ENCODE peak calls at places on chromosome 6, in nine cellular contexts. A, I, U, M, E, F, V, C and L are unnamed samples.
A peak's percentile ranks its signal among the peaks of the same experiment; 100 is the strongest.

GRCh38 chr6:101705866-101706265 is 312.4 kb downstream of the GRIK2 start:
- DNase-seq in A (no peak), I (no peak), U (no peak), M (no peak), E (no peak), F (no peak), V (peak; percentile 12), C (no peak), L (no peak)

GRCh38 chr6:170523256-170524187 is 29.6 kb downstream of the PSMB1 start:
- DNase-seq in A (no peak), I (no peak), U (no peak), M (no peak), E (no peak), F (no peak), V (no peak), C (no peak), L (no peak)

GRCh38 chr6:170091639-170092579 is 199.0 kb downstream of the DLL1 start:
- DNase-seq in A (no peak), I (no peak), U (no peak), M (no peak), E (no peak), F (no peak), V (no peak), C (no peak), L (no peak)

GRCh38 chr6:138507977-138508675 is 8.8 kb upstream of the NHSL1 start:
- DNase-seq in A (no peak), I (no peak), U (no peak), M (no peak), E (no peak), F (no peak), V (no peak), C (no peak), L (no peak)

GRCh38 chr6:110898111-110898510 is 23.5 kb downstream of the AMD1 start:
- DNase-seq in A (no peak), I (no peak), U (no peak), M (no peak), E (no peak), F (no peak), V (no peak), C (no peak), L (no peak)

GRCh38 chr6:121940728-121941127 is 458.7 kb upstream of the HSF2 start:
- DNase-seq in A (no peak), I (no peak), U (no peak), M (no peak), E (no peak), F (no peak), V (no peak), C (no peak), L (no peak)

GRCh38 chr6:45738057-45738455 is 277.6 kb downstream of the CLIC5 start:
- DNase-seq in A (no peak), I (no peak), U (no peak), M (no peak), E (no peak), F (no peak), V (no peak), C (no peak), L (no peak)

GRCh38 chr6:46305833-46306232 is 135.1 kb upstream of the ENPP5 start:
- DNase-seq in A (no peak), I (no peak), U (no peak), M (no peak), E (no peak), F (no peak), V (no peak), C (no peak), L (no peak)

GRCh38 chr6:19818805-19819204 is 18.4 kb upstream of the ID4 start:
- DNase-seq in A (no peak), I (no peak), U (no peak), M (no peak), E (no peak), F (no peak), V (no peak), C (no peak), L (no peak)

GRCh38 chr6:108804976-108805375 is 43.2 kb upstream of the ARMC2 start:
- DNase-seq in A (no peak), I (no peak), U (no peak), M (no peak), E (no peak), F (no peak), V (no peak), C (no peak), L (no peak)

GRCh38 chr6:132161283-132161682 is 210.1 kb upstream of the CCN2 start:
- DNase-seq in A (peak; percentile 8), I (peak; percentile 64), U (no peak), M (peak; percentile 59), E (no peak), F (peak; percentile 63), V (peak; percentile 77), C (peak; percentile 1), L (no peak)

GRCh38 chr6:33769248-33769821 is 19.6 kb downstream of the LEMD2 start:
- DNase-seq in A (no peak), I (no peak), U (no peak), M (no peak), E (no peak), F (no peak), V (no peak), C (no peak), L (no peak)

GRCh38 chr6:111591370-111591900 is 14.2 kb downstream of the TRAF3IP2 start:
- DNase-seq in A (peak; percentile 90), I (peak; percentile 100), U (no peak), M (peak; percentile 98), E (no peak), F (peak; percentile 97), V (peak; percentile 98), C (peak; percentile 76), L (peak; percentile 97)

GRCh38 chr6:148973809-148974208 is 227.0 kb downstream of the UST start:
- DNase-seq in A (peak; percentile 8), I (peak; percentile 27), U (peak; percentile 22), M (peak; percentile 48), E (no peak), F (peak; percentile 62), V (peak; percentile 66), C (peak; percentile 24), L (no peak)

GRCh38 chr6:15423286-15423957 is 177.6 kb downstream of the JARID2 start:
- DNase-seq in A (no peak), I (no peak), U (no peak), M (no peak), E (no peak), F (no peak), V (no peak), C (no peak), L (no peak)

GRCh38 chr6:98036344-98036743 is 753.3 kb upstream of the MMS22L start:
- DNase-seq in A (no peak), I (no peak), U (no peak), M (no peak), E (no peak), F (no peak), V (no peak), C (no peak), L (no peak)

GRCh38 chr6:110307368-110307767 is 50.8 kb downstream of the METTL24 start:
- DNase-seq in A (no peak), I (no peak), U (no peak), M (no peak), E (no peak), F (no peak), V (no peak), C (no peak), L (no peak)

GRCh38 chr6:155791891-155792290 is 336.3 kb upstream of the NOX3 start:
- DNase-seq in A (no peak), I (no peak), U (no peak), M (no peak), E (no peak), F (no peak), V (no peak), C (no peak), L (no peak)

GRCh38 chr6:17817763-17818162 is 111.0 kb upstream of the NUP153 start:
- DNase-seq in A (no peak), I (no peak), U (no peak), M (no peak), E (no peak), F (no peak), V (no peak), C (no peak), L (no peak)

GRCh38 chr6:94270040-94270689 is 850.8 kb upstream of the EPHA7 start:
- DNase-seq in A (no peak), I (no peak), U (peak; percentile 0), M (no peak), E (no peak), F (no peak), V (no peak), C (no peak), L (no peak)

GRCh38 chr6:114718716-114719270 is 376.0 kb upstream of the HS3ST5 start:
- DNase-seq in A (no peak), I (no peak), U (no peak), M (no peak), E (no peak), F (no peak), V (no peak), C (no peak), L (no peak)

GRCh38 chr6:33018904-33019303 is 9.5 kb upstream of the HLA-DOA start:
- DNase-seq in A (no peak), I (peak; percentile 39), U (peak; percentile 22), M (no peak), E (no peak), F (peak; percentile 4), V (peak; percentile 72), C (no peak), L (no peak)

GRCh38 chr6:66931787-66932186 is 1224.8 kb upstream of the EYS start:
- DNase-seq in A (no peak), I (no peak), U (no peak), M (no peak), E (no peak), F (no peak), V (no peak), C (no peak), L (no peak)